ENCODE peak calls at places on chromosomes 11 and 22, in five cellular contexts. R is WERI-Rb-1, H is tibial nerve, F is fibroblast of mammary gland, B is cardiac muscle cell. L is an unnamed sample.

GRCh38 chr22:25722223-25723015 is 19.6 kb upstream of the MYO18B start:
- DNase-seq in R (no peak), H (no peak), F (peak), B (no peak), L (no peak)

GRCh38 chr22:20019661-20020532 is 1.0 kb upstream of the TANGO2 start:
- DNase-seq in R (no peak), H (no peak), F (no peak), B (no peak), L (no peak)

GRCh38 chr22:44261861-44262595 is 50.7 kb downstream of the SHISAL1 start:
- DNase-seq in R (no peak), H (no peak), F (no peak), B (peak), L (no peak)

GRCh38 chr22:36881504-36882245 is 20.9 kb downstream of the NCF4 start:
- DNase-seq in R (no peak), H (no peak), F (no peak), B (no peak), L (peak)

GRCh38 chr22:19977296-19978243 is 36.0 kb upstream of the TXNRD2 start:
- DNase-seq in R (no peak), H (no peak), F (no peak), B (no peak), L (no peak)

GRCh38 chr11:3982431-3982830 is 112.2 kb upstream of the RRM1 start:
- DNase-seq in R (no peak), H (no peak), F (no peak), B (no peak), L (no peak)

GRCh38 chr22:26923498-26923897 is 266.1 kb downstream of the MIAT start:
- DNase-seq in R (no peak), H (no peak), F (no peak), B (no peak), L (no peak)

GRCh38 chr22:31898406-31898805 is 45.9 kb upstream of the YWHAH start:
- DNase-seq in R (no peak), H (no peak), F (no peak), B (no peak), L (no peak)

GRCh38 chr11:57335343-57336110 is at the start of gene SSRP1:
- DNase-seq in R (peak), H (peak), F (peak), B (peak), L (peak)

GRCh38 chr11:104319396-104319795 is 155.4 kb upstream of the PDGFD start:
- DNase-seq in R (no peak), H (no peak), F (no peak), B (no peak), L (no peak)

GRCh38 chr11:123151366-123151765 is 43.7 kb downstream of the CLMP start:
- DNase-seq in R (no peak), H (no peak), F (no peak), B (no peak), L (no peak)

GRCh38 chr11:90288207-90288821 is 65.5 kb upstream of the CHORDC1 start:
- DNase-seq in R (no peak), H (no peak), F (peak), B (peak), L (peak)

GRCh38 chr11:122330466-122330865 is 214.5 kb upstream of the BLID start:
- DNase-seq in R (no peak), H (no peak), F (no peak), B (no peak), L (no peak)

GRCh38 chr22:26656896-26657851 is at the start of gene MIAT:
- DNase-seq in R (peak), H (no peak), F (no peak), B (peak), L (no peak)

DNA sequence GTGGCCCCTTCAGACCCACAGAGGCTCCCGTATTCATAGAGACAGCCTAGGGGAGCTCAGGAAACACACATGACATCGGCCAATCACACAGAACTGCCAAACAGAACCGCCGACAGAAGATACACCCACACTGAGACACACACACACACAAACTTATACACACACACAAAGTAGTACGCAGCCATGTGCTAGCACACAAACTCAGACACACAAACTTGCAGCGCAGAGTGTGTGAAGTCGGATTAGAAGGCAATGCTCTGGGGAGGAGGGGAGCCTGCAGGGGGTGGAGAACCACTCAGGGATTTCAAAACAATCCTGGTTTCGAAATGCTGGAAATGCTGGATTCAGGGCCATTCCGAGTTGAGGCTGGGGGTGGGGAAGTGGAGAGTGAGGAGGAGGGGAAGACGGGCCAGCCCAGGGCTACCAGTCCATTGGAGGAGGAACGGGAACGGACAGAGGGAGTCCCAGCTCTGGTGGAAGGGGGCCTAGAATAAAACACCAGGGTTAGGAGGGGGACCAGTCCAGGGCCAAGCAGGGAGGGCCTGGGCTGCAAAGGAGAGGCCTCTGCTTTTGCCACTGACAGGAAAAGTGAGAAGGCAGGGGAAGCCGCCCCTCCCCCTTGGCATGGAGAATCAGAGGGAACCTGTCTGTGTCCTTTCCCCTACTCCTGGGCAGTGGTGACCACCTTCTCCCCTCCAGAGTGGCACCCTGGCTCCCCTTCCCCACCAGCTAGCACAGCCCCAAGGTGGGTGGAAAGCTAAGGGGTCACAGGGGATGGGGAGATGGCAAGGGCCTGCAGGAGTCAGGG is 4.4 kb downstream of the BCL9L start:
- DNase-seq in R (no peak), H (peak), F (peak), B (peak), L (no peak)
- H3K4me3 ChIP-seq in R (peak), H (peak), F (peak), B (peak), L (no peak)

DNA sequence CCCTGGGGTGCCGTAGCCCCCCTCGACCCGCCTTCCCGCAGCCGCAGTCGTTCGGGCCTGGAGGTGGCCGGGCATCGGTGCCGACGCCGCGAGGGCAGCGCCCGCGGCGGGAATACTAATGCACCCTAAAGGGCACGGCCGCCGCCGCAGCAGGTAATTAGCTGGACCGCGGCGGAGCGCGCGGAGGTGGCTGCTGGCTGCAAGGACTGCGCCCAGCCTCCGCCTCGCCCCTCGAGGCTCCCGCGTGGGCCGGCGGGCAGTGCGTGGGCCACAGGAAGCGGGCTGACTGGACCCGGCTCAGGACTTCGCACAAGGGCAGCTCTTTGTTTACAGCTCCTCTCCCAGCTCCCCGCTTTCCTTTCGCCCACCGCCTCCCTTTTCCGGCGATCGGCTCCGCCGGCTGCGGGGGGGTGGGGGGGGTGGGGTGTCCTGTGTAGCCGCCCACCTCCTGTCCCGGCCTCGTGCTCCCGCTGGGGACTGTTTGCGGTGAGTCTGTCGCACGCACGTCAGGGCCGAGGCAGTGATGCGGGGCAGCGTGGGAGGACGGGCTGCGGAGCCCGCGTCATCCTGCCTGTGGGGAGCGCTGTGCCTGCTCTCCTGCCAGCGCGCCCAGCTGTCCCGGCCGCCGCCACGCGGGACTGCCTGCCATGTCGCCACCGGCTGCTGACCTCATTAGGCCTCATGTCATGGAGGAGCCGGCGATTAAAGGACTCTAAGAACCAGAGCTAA is 53.2 kb downstream of the GRIK4 start:
- DNase-seq in R (peak), H (no peak), F (peak), B (peak), L (no peak)
- H3K4me3 ChIP-seq in R (peak), H (peak), F (no peak), B (peak), L (no peak)

GRCh38 chr11:65354265-65355012 is at the start of gene TIGD3:
- DNase-seq in R (peak), H (peak), F (peak), B (peak), L (peak)

GRCh38 chr11:65356394-65356972 is 1.9 kb downstream of the TIGD3 start:
- DNase-seq in R (no peak), H (no peak), F (no peak), B (no peak), L (no peak)

GRCh38 chr11:65353900-65354264 is 669 bp upstream of the TIGD3 start:
- DNase-seq in R (peak), H (no peak), F (no peak), B (no peak), L (no peak)

GRCh38 chr11:65355013-65355775 is 643 bp downstream of the TIGD3 start:
- DNase-seq in R (peak), H (no peak), F (no peak), B (no peak), L (peak)

GRCh38 chr11:65355776-65356393 is 1.3 kb downstream of the TIGD3 start:
- DNase-seq in R (no peak), H (no peak), F (peak), B (peak), L (no peak)
- H3K4me3 ChIP-seq in R (peak), H (peak), F (no peak), B (peak), L (no peak)

DNA sequence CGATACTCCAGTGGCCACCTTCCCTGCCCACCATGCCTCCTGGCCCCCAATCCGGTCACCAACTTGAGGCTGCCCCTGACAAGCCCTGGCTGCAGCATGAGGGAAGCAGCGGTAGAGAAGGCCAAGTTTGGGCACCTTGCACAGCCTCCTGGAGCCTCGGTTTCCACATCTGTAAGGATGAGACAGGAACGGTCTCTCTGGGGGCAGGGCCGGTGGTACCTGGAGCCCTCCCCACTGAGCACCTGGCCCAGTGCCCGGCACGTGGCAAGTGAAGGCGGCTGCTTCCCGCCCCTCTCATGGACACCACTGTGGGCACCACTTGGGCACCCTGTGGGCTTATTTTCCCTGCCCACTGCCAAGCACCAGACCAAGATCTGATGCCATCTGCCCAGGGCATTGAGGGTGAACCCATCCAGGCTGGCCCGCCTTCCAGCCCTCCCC is 77.8 kb downstream of the CDKN1C start:
- DNase-seq in R (peak), H (peak), F (no peak), B (no peak), L (no peak)
- H3K4me3 ChIP-seq in R (no peak), H (no peak), F (no peak), B (no peak), L (no peak)

GRCh38 chr11:6388747-6389146 is 1.5 kb upstream of the SMPD1 start:
- DNase-seq in R (no peak), H (no peak), F (no peak), B (no peak), L (no peak)
- H3K4me3 ChIP-seq in R (no peak), H (no peak), F (no peak), B (no peak), L (no peak)

GRCh38 chr22:30539368-30539767 is 7.2 kb downstream of the SEC14L6 start:
- DNase-seq in R (no peak), H (no peak), F (no peak), B (no peak), L (no peak)

GRCh38 chr22:30546616-30547015 is at the start of gene SEC14L6:
- DNase-seq in R (no peak), H (no peak), F (no peak), B (no peak), L (no peak)

GRCh38 chr22:30547188-30547587 is 647 bp upstream of the SEC14L6 start:
- DNase-seq in R (no peak), H (no peak), F (no peak), B (no peak), L (no peak)

GRCh38 chr22:30541979-30542810 is 4.3 kb downstream of the SEC14L6 start:
- DNase-seq in R (no peak), H (no peak), F (no peak), B (peak), L (no peak)

DNA sequence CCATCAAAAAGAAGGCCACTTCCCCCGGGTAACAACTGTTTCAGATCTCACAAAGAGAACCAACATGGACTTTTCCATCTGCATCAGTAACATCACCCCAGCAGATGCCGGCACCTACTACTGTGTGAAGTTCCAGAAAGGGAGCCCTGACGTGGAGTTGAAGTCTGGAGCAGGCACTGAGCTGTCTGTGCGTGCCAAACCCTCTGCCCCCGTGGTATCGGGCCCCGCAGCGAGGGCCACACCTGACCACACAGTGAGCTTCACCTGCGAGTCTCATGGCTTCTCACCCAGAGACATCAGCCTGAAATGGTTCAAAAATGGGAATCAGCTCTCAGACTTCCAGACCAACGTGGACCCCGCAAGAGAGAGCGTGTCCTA is 3.7 kb downstream of the SEC14L6 start:
- DNase-seq in R (no peak), H (no peak), F (no peak), B (no peak), L (no peak)
- H3K4me3 ChIP-seq in R (no peak), H (peak), F (no peak), B (no peak), L (no peak)

DNA sequence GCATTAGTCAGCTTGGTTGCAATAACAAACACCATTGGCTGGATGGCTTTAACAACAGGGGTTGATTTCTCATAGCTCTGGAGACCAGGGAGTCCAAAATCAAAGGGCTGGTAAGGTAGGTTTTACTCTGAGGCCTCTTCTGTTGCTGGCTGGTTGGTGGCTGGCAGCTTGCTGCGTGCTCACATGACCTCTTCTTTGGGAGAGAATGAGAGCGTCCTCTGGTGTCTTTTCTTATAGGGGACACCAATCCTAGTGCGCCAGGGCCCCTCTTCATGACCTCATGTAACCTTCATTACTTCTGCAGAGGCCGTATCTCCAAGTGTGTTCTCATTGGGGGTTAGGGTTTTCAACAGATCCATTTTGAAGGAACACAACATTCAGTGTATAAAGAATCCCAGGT is 1308.3 kb downstream of the TBC1D22A start:
- DNase-seq in R (peak), H (no peak), F (no peak), B (no peak), L (no peak)
- H3K4me3 ChIP-seq in R (no peak), H (no peak), F (no peak), B (no peak), L (no peak)

DNA sequence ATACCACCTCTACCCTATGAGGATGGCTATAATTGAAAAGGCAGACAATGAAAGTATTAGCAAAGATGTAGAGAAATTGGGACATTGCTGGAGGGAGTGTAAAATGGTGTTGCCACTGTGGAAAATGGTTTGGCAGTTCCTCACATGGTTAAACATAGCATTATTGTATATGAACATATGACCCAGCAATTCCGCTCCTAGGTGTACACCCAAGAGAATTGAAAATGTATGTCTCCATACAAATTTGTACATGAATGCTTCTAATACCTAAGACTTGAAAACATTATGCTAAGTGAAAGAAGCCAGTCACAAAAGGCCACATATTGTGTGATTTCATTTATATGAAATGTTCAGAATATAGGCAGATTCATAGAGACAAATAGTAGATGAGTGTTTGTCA is 10.0 kb downstream of the SLCO2B1 start:
- DNase-seq in R (no peak), H (no peak), F (no peak), B (no peak), L (no peak)
- H3K4me3 ChIP-seq in R (no peak), H (no peak), F (no peak), B (no peak), L (no peak)

GRCh38 chr22:29700206-29700948 is 19.4 kb upstream of the CABP7 start:
- DNase-seq in R (no peak), H (no peak), F (no peak), B (no peak), L (no peak)
- H3K4me3 ChIP-seq in R (no peak), H (no peak), F (no peak), B (no peak), L (no peak)

GRCh38 chr11:95152878-95153856 is 63.5 kb downstream of the ENDOD1 start:
- DNase-seq in R (no peak), H (no peak), F (no peak), B (no peak), L (no peak)
- H3K4me3 ChIP-seq in R (no peak), H (no peak), F (no peak), B (no peak), L (no peak)

L was measured in Jurkat, Clone E6-1.